ENCODE peak calls at places on chromosomes 7 and 10, in six cellular contexts. One of them, this sample, is unnamed.

GRCh38 chr10:131344747-131345146 is 33.2 kb upstream of the TCERG1L start:
- DNase-seq in GM04504: no peak
- DNase-seq in T-helper 2 cell: no peak
- DNase-seq in CD4-positive, CD25-positive, alpha-beta regulatory T cell: no peak
- DNase-seq in stimulated activated CD4-positive, alpha-beta T cell treated with anti-CD3 and anti-CD28 coated beads, Interleukin-4, amount 100 ng/mL, for 4 hours: no peak
- DNase-seq in body of pancreas: no peak
- DNase-seq in this sample: no peak

GRCh38 chr7:101898019-101898575 is 80.7 kb downstream of the CUX1 start:
- DNase-seq in GM04504: no peak
- DNase-seq in T-helper 2 cell: no peak
- DNase-seq in CD4-positive, CD25-positive, alpha-beta regulatory T cell: no peak
- DNase-seq in stimulated activated CD4-positive, alpha-beta T cell treated with anti-CD3 and anti-CD28 coated beads, Interleukin-4, amount 100 ng/mL, for 4 hours: no peak
- DNase-seq in body of pancreas: no peak
- DNase-seq in this sample: peak

GRCh38 chr7:66952343-66953043 is 31.5 kb downstream of the TMEM248 start:
- DNase-seq in GM04504: peak
- DNase-seq in T-helper 2 cell: no peak
- DNase-seq in CD4-positive, CD25-positive, alpha-beta regulatory T cell: no peak
- DNase-seq in stimulated activated CD4-positive, alpha-beta T cell treated with anti-CD3 and anti-CD28 coated beads, Interleukin-4, amount 100 ng/mL, for 4 hours: no peak
- DNase-seq in body of pancreas: no peak
- DNase-seq in this sample: no peak

GRCh38 chr10:14439451-14440259 is 108.9 kb upstream of the FRMD4A start:
- DNase-seq in GM04504: no peak
- DNase-seq in T-helper 2 cell: no peak
- DNase-seq in CD4-positive, CD25-positive, alpha-beta regulatory T cell: no peak
- DNase-seq in stimulated activated CD4-positive, alpha-beta T cell treated with anti-CD3 and anti-CD28 coated beads, Interleukin-4, amount 100 ng/mL, for 4 hours: no peak
- DNase-seq in body of pancreas: no peak
- DNase-seq in this sample: no peak

GRCh38 chr10:105963450-105963849 is 1201.1 kb downstream of the SORCS1 start:
- DNase-seq in GM04504: no peak
- DNase-seq in T-helper 2 cell: no peak
- DNase-seq in CD4-positive, CD25-positive, alpha-beta regulatory T cell: no peak
- DNase-seq in stimulated activated CD4-positive, alpha-beta T cell treated with anti-CD3 and anti-CD28 coated beads, Interleukin-4, amount 100 ng/mL, for 4 hours: no peak
- DNase-seq in body of pancreas: no peak
- DNase-seq in this sample: peak

GRCh38 chr7:33744293-33744692 is 161.0 kb upstream of the BMPER start:
- DNase-seq in GM04504: no peak
- DNase-seq in T-helper 2 cell: peak
- DNase-seq in CD4-positive, CD25-positive, alpha-beta regulatory T cell: no peak
- DNase-seq in stimulated activated CD4-positive, alpha-beta T cell treated with anti-CD3 and anti-CD28 coated beads, Interleukin-4, amount 100 ng/mL, for 4 hours: no peak
- DNase-seq in body of pancreas: no peak
- DNase-seq in this sample: peak

GRCh38 chr10:70369498-70370018 is 12.9 kb downstream of the LRRC20 start:
- DNase-seq in GM04504: no peak
- DNase-seq in T-helper 2 cell: no peak
- DNase-seq in CD4-positive, CD25-positive, alpha-beta regulatory T cell: no peak
- DNase-seq in stimulated activated CD4-positive, alpha-beta T cell treated with anti-CD3 and anti-CD28 coated beads, Interleukin-4, amount 100 ng/mL, for 4 hours: no peak
- DNase-seq in body of pancreas: no peak
- DNase-seq in this sample: no peak

GRCh38 chr7:157854066-157854891 is 517.5 kb downstream of the DNAJB6 start:
- DNase-seq in GM04504: no peak
- DNase-seq in T-helper 2 cell: no peak
- DNase-seq in CD4-positive, CD25-positive, alpha-beta regulatory T cell: no peak
- DNase-seq in stimulated activated CD4-positive, alpha-beta T cell treated with anti-CD3 and anti-CD28 coated beads, Interleukin-4, amount 100 ng/mL, for 4 hours: no peak
- DNase-seq in body of pancreas: peak
- DNase-seq in this sample: no peak

GRCh38 chr10:127033569-127034175 is 128.4 kb downstream of the DOCK1 start:
- DNase-seq in GM04504: no peak
- DNase-seq in T-helper 2 cell: no peak
- DNase-seq in CD4-positive, CD25-positive, alpha-beta regulatory T cell: no peak
- DNase-seq in stimulated activated CD4-positive, alpha-beta T cell treated with anti-CD3 and anti-CD28 coated beads, Interleukin-4, amount 100 ng/mL, for 4 hours: no peak
- DNase-seq in body of pancreas: no peak
- DNase-seq in this sample: no peak

GRCh38 chr7:137462074-137462715 is 118.7 kb upstream of the PTN start:
- DNase-seq in GM04504: no peak
- DNase-seq in T-helper 2 cell: no peak
- DNase-seq in CD4-positive, CD25-positive, alpha-beta regulatory T cell: no peak
- DNase-seq in stimulated activated CD4-positive, alpha-beta T cell treated with anti-CD3 and anti-CD28 coated beads, Interleukin-4, amount 100 ng/mL, for 4 hours: no peak
- DNase-seq in body of pancreas: no peak
- DNase-seq in this sample: no peak

GRCh38 chr7:29281782-29282541 is 87.4 kb downstream of the CHN2 start:
- DNase-seq in GM04504: peak
- DNase-seq in T-helper 2 cell: no peak
- DNase-seq in CD4-positive, CD25-positive, alpha-beta regulatory T cell: no peak
- DNase-seq in stimulated activated CD4-positive, alpha-beta T cell treated with anti-CD3 and anti-CD28 coated beads, Interleukin-4, amount 100 ng/mL, for 4 hours: no peak
- DNase-seq in body of pancreas: peak
- DNase-seq in this sample: peak

GRCh38 chr10:71243756-71244637 is 31.6 kb downstream of the UNC5B start:
- DNase-seq in GM04504: no peak
- DNase-seq in T-helper 2 cell: no peak
- DNase-seq in CD4-positive, CD25-positive, alpha-beta regulatory T cell: no peak
- DNase-seq in stimulated activated CD4-positive, alpha-beta T cell treated with anti-CD3 and anti-CD28 coated beads, Interleukin-4, amount 100 ng/mL, for 4 hours: no peak
- DNase-seq in body of pancreas: no peak
- DNase-seq in this sample: no peak

GRCh38 chr7:102830206-102830605 is 81.4 kb downstream of the FAM185A start:
- DNase-seq in GM04504: peak
- DNase-seq in T-helper 2 cell: no peak
- DNase-seq in CD4-positive, CD25-positive, alpha-beta regulatory T cell: no peak
- DNase-seq in stimulated activated CD4-positive, alpha-beta T cell treated with anti-CD3 and anti-CD28 coated beads, Interleukin-4, amount 100 ng/mL, for 4 hours: no peak
- DNase-seq in body of pancreas: no peak
- DNase-seq in this sample: no peak

GRCh38 chr7:55187701-55188491 is 169.1 kb downstream of the EGFR start:
- DNase-seq in GM04504: no peak
- DNase-seq in T-helper 2 cell: no peak
- DNase-seq in CD4-positive, CD25-positive, alpha-beta regulatory T cell: no peak
- DNase-seq in stimulated activated CD4-positive, alpha-beta T cell treated with anti-CD3 and anti-CD28 coated beads, Interleukin-4, amount 100 ng/mL, for 4 hours: no peak
- DNase-seq in body of pancreas: no peak
- DNase-seq in this sample: no peak

GRCh38 chr7:77831481-77831880 is 32.9 kb downstream of the PHTF2 start:
- DNase-seq in GM04504: no peak
- DNase-seq in T-helper 2 cell: peak
- DNase-seq in CD4-positive, CD25-positive, alpha-beta regulatory T cell: no peak
- DNase-seq in stimulated activated CD4-positive, alpha-beta T cell treated with anti-CD3 and anti-CD28 coated beads, Interleukin-4, amount 100 ng/mL, for 4 hours: no peak
- DNase-seq in body of pancreas: no peak
- DNase-seq in this sample: no peak

GRCh38 chr10:62430881-62431280 is 56.7 kb downstream of the ZNF365 start:
- DNase-seq in GM04504: no peak
- DNase-seq in T-helper 2 cell: no peak
- DNase-seq in CD4-positive, CD25-positive, alpha-beta regulatory T cell: no peak
- DNase-seq in stimulated activated CD4-positive, alpha-beta T cell treated with anti-CD3 and anti-CD28 coated beads, Interleukin-4, amount 100 ng/mL, for 4 hours: no peak
- DNase-seq in body of pancreas: no peak
- DNase-seq in this sample: no peak

GRCh38 chr7:157548691-157549265 is 212.0 kb downstream of the DNAJB6 start:
- DNase-seq in GM04504: no peak
- DNase-seq in T-helper 2 cell: no peak
- DNase-seq in CD4-positive, CD25-positive, alpha-beta regulatory T cell: no peak
- DNase-seq in stimulated activated CD4-positive, alpha-beta T cell treated with anti-CD3 and anti-CD28 coated beads, Interleukin-4, amount 100 ng/mL, for 4 hours: no peak
- DNase-seq in body of pancreas: no peak
- DNase-seq in this sample: no peak

GRCh38 chr10:31146496-31147219 is 115.0 kb upstream of the ZNF438 start:
- DNase-seq in GM04504: peak
- DNase-seq in T-helper 2 cell: peak
- DNase-seq in CD4-positive, CD25-positive, alpha-beta regulatory T cell: no peak
- DNase-seq in stimulated activated CD4-positive, alpha-beta T cell treated with anti-CD3 and anti-CD28 coated beads, Interleukin-4, amount 100 ng/mL, for 4 hours: no peak
- DNase-seq in body of pancreas: peak
- DNase-seq in this sample: no peak

GRCh38 chr10:14820010-14820774 is 17.6 kb downstream of the CDNF start:
- DNase-seq in GM04504: no peak
- DNase-seq in T-helper 2 cell: no peak
- DNase-seq in CD4-positive, CD25-positive, alpha-beta regulatory T cell: no peak
- DNase-seq in stimulated activated CD4-positive, alpha-beta T cell treated with anti-CD3 and anti-CD28 coated beads, Interleukin-4, amount 100 ng/mL, for 4 hours: no peak
- DNase-seq in body of pancreas: no peak
- DNase-seq in this sample: no peak

GRCh38 chr7:11212816-11213215 is 239.1 kb downstream of the PHF14 start:
- DNase-seq in GM04504: peak
- DNase-seq in T-helper 2 cell: no peak
- DNase-seq in CD4-positive, CD25-positive, alpha-beta regulatory T cell: no peak
- DNase-seq in stimulated activated CD4-positive, alpha-beta T cell treated with anti-CD3 and anti-CD28 coated beads, Interleukin-4, amount 100 ng/mL, for 4 hours: no peak
- DNase-seq in body of pancreas: no peak
- DNase-seq in this sample: no peak